ENCODE peak calls at places on chromosomes 11 and 22, in eight cellular contexts. One of them, this sample, is unnamed.

GRCh38 chr11:64123102-64123434 is 42.8 kb downstream of the MACROD1 start:
- DNase-seq in NB4: no peak
- DNase-seq in NCI-H2081: peak
- DNase-seq in fibroblast of the aortic adventitia: no peak
- DNase-seq in fibroblast of pulmonary artery: no peak
- DNase-seq in uterus: no peak
- DNase-seq in GM13977: no peak
- DNase-seq in heart right ventricle: peak
- DNase-seq in this sample: peak

GRCh38 chr11:45225277-45225676 is 60.9 kb downstream of the SYT13 start:
- DNase-seq in NB4: no peak
- DNase-seq in NCI-H2081: no peak
- DNase-seq in fibroblast of the aortic adventitia: no peak
- DNase-seq in fibroblast of pulmonary artery: no peak
- DNase-seq in uterus: no peak
- DNase-seq in GM13977: no peak
- DNase-seq in heart right ventricle: no peak
- DNase-seq in this sample: no peak

GRCh38 chr11:97557399-97557798 is 1167.6 kb downstream of the JRKL start:
- DNase-seq in NB4: peak
- DNase-seq in NCI-H2081: no peak
- DNase-seq in fibroblast of the aortic adventitia: no peak
- DNase-seq in fibroblast of pulmonary artery: peak
- DNase-seq in uterus: no peak
- DNase-seq in GM13977: no peak
- DNase-seq in heart right ventricle: no peak
- DNase-seq in this sample: no peak

GRCh38 chr22:27719535-27720227 is 81.9 kb downstream of the MN1 start:
- DNase-seq in NB4: peak
- DNase-seq in NCI-H2081: no peak
- DNase-seq in fibroblast of the aortic adventitia: peak
- DNase-seq in fibroblast of pulmonary artery: peak
- DNase-seq in uterus: no peak
- DNase-seq in GM13977: no peak
- DNase-seq in heart right ventricle: peak
- DNase-seq in this sample: no peak

GRCh38 chr11:61888043-61888442 is 3.3 kb downstream of the FADS3 start:
- DNase-seq in NB4: no peak
- DNase-seq in NCI-H2081: no peak
- DNase-seq in fibroblast of the aortic adventitia: peak
- DNase-seq in fibroblast of pulmonary artery: peak
- DNase-seq in uterus: peak
- DNase-seq in GM13977: no peak
- DNase-seq in heart right ventricle: peak
- DNase-seq in this sample: peak

GRCh38 chr22:23984430-23984829 is 4.5 kb downstream of the GSTT2 start:
- DNase-seq in NB4: peak
- DNase-seq in NCI-H2081: no peak
- DNase-seq in fibroblast of the aortic adventitia: peak
- DNase-seq in fibroblast of pulmonary artery: peak
- DNase-seq in uterus: no peak
- DNase-seq in GM13977: no peak
- DNase-seq in heart right ventricle: no peak
- DNase-seq in this sample: no peak

GRCh38 chr11:64762277-64762915 is 2.6 kb upstream of the PYGM start:
- DNase-seq in NB4: peak
- DNase-seq in NCI-H2081: no peak
- DNase-seq in fibroblast of the aortic adventitia: no peak
- DNase-seq in fibroblast of pulmonary artery: no peak
- DNase-seq in uterus: no peak
- DNase-seq in GM13977: peak
- DNase-seq in heart right ventricle: no peak
- DNase-seq in this sample: no peak

GRCh38 chr11:7270233-7270760 is 18.6 kb downstream of the SYT9 start:
- DNase-seq in NB4: no peak
- DNase-seq in NCI-H2081: no peak
- DNase-seq in fibroblast of the aortic adventitia: no peak
- DNase-seq in fibroblast of pulmonary artery: no peak
- DNase-seq in uterus: no peak
- DNase-seq in GM13977: no peak
- DNase-seq in heart right ventricle: no peak
- DNase-seq in this sample: no peak

GRCh38 chr11:11748706-11749365 is 92.9 kb upstream of the USP47 start:
- DNase-seq in NB4: no peak
- DNase-seq in NCI-H2081: no peak
- DNase-seq in fibroblast of the aortic adventitia: peak
- DNase-seq in fibroblast of pulmonary artery: no peak
- DNase-seq in uterus: no peak
- DNase-seq in GM13977: no peak
- DNase-seq in heart right ventricle: no peak
- DNase-seq in this sample: no peak